ENCODE peak calls at places on chromosomes 4 and X, in nine cellular contexts. One of them, this sample, is unnamed.

GRCh38 chrX:68693481-68694410 is 46.3 kb downstream of the STARD8 start:
- DNase-seq in psoas muscle: peak; percentile 86
- DNase-seq in neural progenitor cell: peak; percentile 90
- DNase-seq in GM12864: no peak
- DNase-seq in PC-3: peak; percentile 29
- DNase-seq in GM13976: peak; percentile 56
- DNase-seq in AG09319: peak; percentile 22
- DNase-seq in colonic mucosa: peak; percentile 53
- DNase-seq in HFFc6: peak; percentile 28
- DNase-seq in this sample: peak; percentile 65

GRCh38 chr4:153464068-153464467 is 2.1 kb upstream of the TMEM131L start:
- DNase-seq in psoas muscle: no peak
- DNase-seq in neural progenitor cell: no peak
- DNase-seq in GM12864: no peak
- DNase-seq in PC-3: peak; percentile 12
- DNase-seq in GM13976: no peak
- DNase-seq in AG09319: no peak
- DNase-seq in colonic mucosa: no peak
- DNase-seq in HFFc6: no peak
- DNase-seq in this sample: no peak

GRCh38 chrX:17104433-17104832 is 158.0 kb downstream of the REPS2 start:
- DNase-seq in psoas muscle: no peak
- DNase-seq in neural progenitor cell: no peak
- DNase-seq in GM12864: no peak
- DNase-seq in PC-3: no peak
- DNase-seq in GM13976: no peak
- DNase-seq in AG09319: no peak
- DNase-seq in colonic mucosa: no peak
- DNase-seq in HFFc6: no peak
- DNase-seq in this sample: no peak

GRCh38 chr4:22850055-22850454 is 157.3 kb downstream of the GBA3 start:
- DNase-seq in psoas muscle: no peak
- DNase-seq in neural progenitor cell: no peak
- DNase-seq in GM12864: no peak
- DNase-seq in PC-3: no peak
- DNase-seq in GM13976: no peak
- DNase-seq in AG09319: no peak
- DNase-seq in colonic mucosa: no peak
- DNase-seq in HFFc6: no peak
- DNase-seq in this sample: no peak

GRCh38 chrX:118356154-118356701 is 10.3 kb downstream of the WDR44 start:
- DNase-seq in psoas muscle: no peak
- DNase-seq in neural progenitor cell: no peak
- DNase-seq in GM12864: no peak
- DNase-seq in PC-3: no peak
- DNase-seq in GM13976: no peak
- DNase-seq in AG09319: no peak
- DNase-seq in colonic mucosa: no peak
- DNase-seq in HFFc6: no peak
- DNase-seq in this sample: no peak

GRCh38 chr4:80454040-80454439 is 118.5 kb downstream of the CFAP299 start:
- DNase-seq in psoas muscle: no peak
- DNase-seq in neural progenitor cell: no peak
- DNase-seq in GM12864: no peak
- DNase-seq in PC-3: peak; percentile 88
- DNase-seq in GM13976: no peak
- DNase-seq in AG09319: no peak
- DNase-seq in colonic mucosa: no peak
- DNase-seq in HFFc6: peak; percentile 12
- DNase-seq in this sample: no peak

GRCh38 chr4:152265149-152265621 is 270.7 kb downstream of the FBXW7 start:
- DNase-seq in psoas muscle: no peak
- DNase-seq in neural progenitor cell: no peak
- DNase-seq in GM12864: no peak
- DNase-seq in PC-3: peak; percentile 94
- DNase-seq in GM13976: no peak
- DNase-seq in AG09319: no peak
- DNase-seq in colonic mucosa: no peak
- DNase-seq in HFFc6: peak; percentile 35
- DNase-seq in this sample: no peak

GRCh38 chr4:176548571-176548970 is 228.8 kb downstream of the SPCS3 start:
- DNase-seq in psoas muscle: no peak
- DNase-seq in neural progenitor cell: no peak
- DNase-seq in GM12864: no peak
- DNase-seq in PC-3: peak; percentile 73
- DNase-seq in GM13976: no peak
- DNase-seq in AG09319: peak; percentile 11
- DNase-seq in colonic mucosa: no peak
- DNase-seq in HFFc6: peak; percentile 67
- DNase-seq in this sample: no peak

GRCh38 chr4:42644897-42645296 is 12.0 kb downstream of the ATP8A1 start:
- DNase-seq in psoas muscle: no peak
- DNase-seq in neural progenitor cell: no peak
- DNase-seq in GM12864: no peak
- DNase-seq in PC-3: no peak
- DNase-seq in GM13976: no peak
- DNase-seq in AG09319: no peak
- DNase-seq in colonic mucosa: no peak
- DNase-seq in HFFc6: no peak
- DNase-seq in this sample: no peak

GRCh38 chr4:8665406-8666360 is 73.1 kb downstream of the CPZ start:
- DNase-seq in psoas muscle: no peak
- DNase-seq in neural progenitor cell: no peak
- DNase-seq in GM12864: no peak
- DNase-seq in PC-3: peak; percentile 38
- DNase-seq in GM13976: no peak
- DNase-seq in AG09319: no peak
- DNase-seq in colonic mucosa: no peak
- DNase-seq in HFFc6: no peak
- DNase-seq in this sample: no peak

GRCh38 chrX:137031517-137032377 is 2.0 kb downstream of the GPR101 start:
- DNase-seq in psoas muscle: no peak
- DNase-seq in neural progenitor cell: peak; percentile 68
- DNase-seq in GM12864: peak; percentile 4
- DNase-seq in PC-3: peak; percentile 48
- DNase-seq in GM13976: peak; percentile 70
- DNase-seq in AG09319: no peak
- DNase-seq in colonic mucosa: no peak
- DNase-seq in HFFc6: peak; percentile 1
- DNase-seq in this sample: peak; percentile 72

GRCh38 chrX:15511563-15511962 is 11.0 kb downstream of the BMX start:
- DNase-seq in psoas muscle: no peak
- DNase-seq in neural progenitor cell: peak; percentile 69
- DNase-seq in GM12864: no peak
- DNase-seq in PC-3: peak; percentile 17
- DNase-seq in GM13976: no peak
- DNase-seq in AG09319: no peak
- DNase-seq in colonic mucosa: no peak
- DNase-seq in HFFc6: no peak
- DNase-seq in this sample: no peak

GRCh38 chrX:123771449-123772064 is 38.7 kb upstream of the THOC2 start:
- DNase-seq in psoas muscle: no peak
- DNase-seq in neural progenitor cell: no peak
- DNase-seq in GM12864: no peak
- DNase-seq in PC-3: no peak
- DNase-seq in GM13976: no peak
- DNase-seq in AG09319: no peak
- DNase-seq in colonic mucosa: no peak
- DNase-seq in HFFc6: no peak
- DNase-seq in this sample: no peak

GRCh38 chr4:7653510-7654414 is 219.0 kb upstream of the PSAPL1 start:
- DNase-seq in psoas muscle: peak; percentile 59
- DNase-seq in neural progenitor cell: no peak
- DNase-seq in GM12864: no peak
- DNase-seq in PC-3: no peak
- DNase-seq in GM13976: no peak
- DNase-seq in AG09319: no peak
- DNase-seq in colonic mucosa: no peak
- DNase-seq in HFFc6: no peak
- DNase-seq in this sample: no peak

GRCh38 chrX:13252726-13253125 is 67.1 kb downstream of the ATXN3L start:
- DNase-seq in psoas muscle: no peak
- DNase-seq in neural progenitor cell: no peak
- DNase-seq in GM12864: no peak
- DNase-seq in PC-3: no peak
- DNase-seq in GM13976: no peak
- DNase-seq in AG09319: no peak
- DNase-seq in colonic mucosa: no peak
- DNase-seq in HFFc6: no peak
- DNase-seq in this sample: no peak

GRCh38 chrX:110402091-110402854 is 43.6 kb downstream of the RTL9 start:
- DNase-seq in psoas muscle: peak; percentile 66
- DNase-seq in neural progenitor cell: no peak
- DNase-seq in GM12864: no peak
- DNase-seq in PC-3: peak; percentile 83
- DNase-seq in GM13976: no peak
- DNase-seq in AG09319: no peak
- DNase-seq in colonic mucosa: no peak
- DNase-seq in HFFc6: peak; percentile 83
- DNase-seq in this sample: no peak

GRCh38 chrX:19625612-19626011 is 110.3 kb upstream of the MAP3K15 start:
- DNase-seq in psoas muscle: no peak
- DNase-seq in neural progenitor cell: no peak
- DNase-seq in GM12864: no peak
- DNase-seq in PC-3: peak; percentile 81
- DNase-seq in GM13976: no peak
- DNase-seq in AG09319: no peak
- DNase-seq in colonic mucosa: no peak
- DNase-seq in HFFc6: no peak
- DNase-seq in this sample: no peak

GRCh38 chrX:49754238-49754857 is 58.6 kb upstream of the PAGE1 start:
- DNase-seq in psoas muscle: peak; percentile 56
- DNase-seq in neural progenitor cell: peak; percentile 72
- DNase-seq in GM12864: no peak
- DNase-seq in PC-3: peak; percentile 58
- DNase-seq in GM13976: peak; percentile 15
- DNase-seq in AG09319: peak; percentile 1
- DNase-seq in colonic mucosa: peak; percentile 27
- DNase-seq in HFFc6: no peak
- DNase-seq in this sample: no peak

DNA sequence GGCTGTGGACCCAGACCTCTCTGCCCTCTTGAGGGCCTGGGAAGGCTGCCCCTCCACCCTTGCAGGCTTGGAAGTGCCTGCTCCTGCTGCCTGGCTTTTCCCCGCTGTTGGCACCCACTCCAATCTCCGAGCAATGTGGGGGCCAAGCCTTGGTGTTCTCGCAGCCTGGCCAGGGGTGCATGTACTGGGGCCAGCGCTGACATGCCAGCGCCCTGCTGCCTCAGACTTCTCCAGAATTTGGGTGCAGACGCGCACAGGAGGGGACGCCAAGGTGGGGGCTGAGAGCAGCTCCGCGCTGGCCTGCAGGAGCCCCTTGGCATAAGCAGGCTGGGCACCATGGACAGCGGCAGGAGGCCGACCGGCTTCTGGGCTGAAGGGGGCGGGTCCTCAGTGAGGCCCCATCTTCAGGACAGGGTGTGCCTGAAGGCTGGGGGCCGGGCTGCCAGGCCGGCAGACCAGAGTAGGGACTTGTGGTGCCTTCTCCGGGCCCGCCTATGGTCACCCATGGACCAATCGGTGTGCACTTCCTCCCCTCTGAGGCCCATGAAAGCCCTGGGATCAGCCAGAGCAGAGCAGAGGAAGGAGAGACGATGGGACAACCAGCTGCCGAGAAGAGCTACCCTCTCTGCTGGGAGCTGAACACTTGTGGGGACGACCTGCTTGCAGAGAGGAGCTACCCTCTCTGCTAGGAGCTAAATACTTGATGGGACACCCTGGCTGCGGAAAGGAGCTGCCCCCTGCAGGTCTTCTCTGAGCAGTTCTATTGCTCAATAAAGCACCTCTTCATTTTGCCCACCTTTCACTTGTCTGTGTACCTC is 118.3 kb downstream of the DNAAF6 start:
- DNase-seq in psoas muscle: no peak
- DNase-seq in neural progenitor cell: peak; percentile 89
- DNase-seq in GM12864: no peak
- DNase-seq in PC-3: peak; percentile 6
- DNase-seq in GM13976: peak; percentile 17
- DNase-seq in AG09319: no peak
- DNase-seq in colonic mucosa: peak; percentile 22
- DNase-seq in HFFc6: no peak
- DNase-seq in this sample: no peak
- TF ChIP-seq CTCF in psoas muscle: no peak
- TF ChIP-seq CTCF in neural progenitor cell: peak; percentile 42
- TF ChIP-seq CTCF in GM12864: peak; percentile 18
- TF ChIP-seq CTCF in PC-3: peak; percentile 38
- TF ChIP-seq CTCF in GM13976: no peak
- TF ChIP-seq CTCF in AG09319: no peak
- TF ChIP-seq CTCF in colonic mucosa: no peak
- TF ChIP-seq CTCF in HFFc6: peak; percentile 33
- TF ChIP-seq CTCF in this sample: no peak

GRCh38 chr4:119664168-119664907 is 35.7 kb upstream of the PDE5A start:
- DNase-seq in psoas muscle: no peak
- DNase-seq in neural progenitor cell: no peak
- DNase-seq in GM12864: no peak
- DNase-seq in PC-3: no peak
- DNase-seq in GM13976: no peak
- DNase-seq in AG09319: no peak
- DNase-seq in colonic mucosa: no peak
- DNase-seq in HFFc6: no peak
- DNase-seq in this sample: no peak
- TF ChIP-seq CTCF in psoas muscle: no peak
- TF ChIP-seq CTCF in neural progenitor cell: no peak
- TF ChIP-seq CTCF in GM12864: no peak
- TF ChIP-seq CTCF in PC-3: no peak
- TF ChIP-seq CTCF in GM13976: no peak
- TF ChIP-seq CTCF in AG09319: no peak
- TF ChIP-seq CTCF in colonic mucosa: no peak
- TF ChIP-seq CTCF in HFFc6: no peak
- TF ChIP-seq CTCF in this sample: no peak

GRCh38 chrX:154750301-154751120 is at the start of gene GAB3:
- DNase-seq in psoas muscle: peak; percentile 58
- DNase-seq in neural progenitor cell: peak; percentile 64
- DNase-seq in GM12864: no peak
- DNase-seq in PC-3: peak; percentile 28
- DNase-seq in GM13976: peak; percentile 39
- DNase-seq in AG09319: no peak
- DNase-seq in colonic mucosa: no peak
- DNase-seq in HFFc6: no peak
- DNase-seq in this sample: peak; percentile 47
- TF ChIP-seq CTCF in psoas muscle: no peak
- TF ChIP-seq CTCF in neural progenitor cell: no peak
- TF ChIP-seq CTCF in GM12864: no peak
- TF ChIP-seq CTCF in PC-3: no peak
- TF ChIP-seq CTCF in GM13976: no peak
- TF ChIP-seq CTCF in AG09319: no peak
- TF ChIP-seq CTCF in colonic mucosa: no peak
- TF ChIP-seq CTCF in HFFc6: no peak
- TF ChIP-seq CTCF in this sample: no peak

GRCh38 chr4:54819044-54819443 is 161.3 kb downstream of the KIT start:
- DNase-seq in psoas muscle: no peak
- DNase-seq in neural progenitor cell: no peak
- DNase-seq in GM12864: no peak
- DNase-seq in PC-3: no peak
- DNase-seq in GM13976: no peak
- DNase-seq in AG09319: no peak
- DNase-seq in colonic mucosa: no peak
- DNase-seq in HFFc6: no peak
- DNase-seq in this sample: no peak

GRCh38 chr4:54818481-54818880 is 160.7 kb downstream of the KIT start:
- DNase-seq in psoas muscle: no peak
- DNase-seq in neural progenitor cell: no peak
- DNase-seq in GM12864: no peak
- DNase-seq in PC-3: no peak
- DNase-seq in GM13976: no peak
- DNase-seq in AG09319: no peak
- DNase-seq in colonic mucosa: no peak
- DNase-seq in HFFc6: no peak
- DNase-seq in this sample: no peak

GRCh38 chr4:54813674-54814073 is 155.9 kb downstream of the KIT start:
- DNase-seq in psoas muscle: no peak
- DNase-seq in neural progenitor cell: no peak
- DNase-seq in GM12864: no peak
- DNase-seq in PC-3: no peak
- DNase-seq in GM13976: no peak
- DNase-seq in AG09319: no peak
- DNase-seq in colonic mucosa: no peak
- DNase-seq in HFFc6: no peak
- DNase-seq in this sample: no peak
- TF ChIP-seq CTCF in psoas muscle: no peak
- TF ChIP-seq CTCF in neural progenitor cell: no peak
- TF ChIP-seq CTCF in GM12864: no peak
- TF ChIP-seq CTCF in PC-3: no peak
- TF ChIP-seq CTCF in GM13976: no peak
- TF ChIP-seq CTCF in AG09319: no peak
- TF ChIP-seq CTCF in colonic mucosa: no peak
- TF ChIP-seq CTCF in HFFc6: no peak
- TF ChIP-seq CTCF in this sample: no peak